ENCODE peak calls at places on chromosome 11, in eight cellular contexts. W is fibroblast of lung; X is IMR-90; J is CD4-positive, CD25-positive, alpha-beta regulatory T cell; V is small intestine; C is uterus; T is psoas muscle; A is neuronal stem cell. B is an unnamed sample. For H3K4me1 and H3K27me3, the result is how much of the 10 kb centered on the place peaks cover.

GRCh38 chr11:10622108-10622507 is 53.6 kb upstream of the LYVE1 start:
- DNase-seq in W (no peak), X (no peak), J (no peak), V (no peak), C (no peak), T (no peak), A (no peak), B (no peak)

GRCh38 chr11:113475160-113475761 is at the start of gene DRD2:
- DNase-seq in W (peak), X (no peak), J (no peak), V (no peak), C (no peak), T (no peak), A (peak), B (no peak)

GRCh38 chr11:21625982-21626381 is 566.9 kb upstream of the ANO5 start:
- DNase-seq in W (peak), X (no peak), J (no peak), V (no peak), C (no peak), T (no peak), A (no peak), B (no peak)

GRCh38 chr11:62487698-62488551 is 58.7 kb downstream of the AHNAK start:
- DNase-seq in W (no peak), X (no peak), J (no peak), V (no peak), C (no peak), T (no peak), A (no peak), B (no peak)

GRCh38 chr11:91263698-91264097 is 960.9 kb upstream of the FAT3 start:
- DNase-seq in W (no peak), X (no peak), J (no peak), V (no peak), C (no peak), T (no peak), A (no peak), B (no peak)

GRCh38 chr11:78469905-78470304 is 52.3 kb upstream of the GAB2 start:
- DNase-seq in W (no peak), X (no peak), J (no peak), V (no peak), C (no peak), T (no peak), A (no peak), B (no peak)

GRCh38 chr11:10809373-10810199 is 860 bp upstream of the EIF4G2 start:
- DNase-seq in W (peak), X (peak), J (peak), V (no peak), C (peak), T (peak), A (peak), B (peak)

GRCh38 chr11:113847111-113847510 is 28.3 kb downstream of the USP28 start:
- DNase-seq in W (no peak), X (no peak), J (no peak), V (no peak), C (no peak), T (no peak), A (no peak), B (no peak)

GRCh38 chr11:80980221-80980620 is 1539.4 kb upstream of the TENM4 start:
- DNase-seq in W (peak), X (no peak), J (no peak), V (no peak), C (no peak), T (no peak), A (no peak), B (no peak)

GRCh38 chr11:59679347-59679746 is 10.5 kb upstream of the PATL1 start:
- DNase-seq in W (no peak), X (no peak), J (no peak), V (no peak), C (no peak), T (no peak), A (no peak), B (no peak)

GRCh38 chr11:66339686-66340483 is 3.7 kb upstream of the RIN1 start:
- DNase-seq in W (no peak), X (no peak), J (no peak), V (no peak), C (no peak), T (no peak), A (no peak), B (no peak)

GRCh38 chr11:123404626-123405025 is 25.4 kb upstream of the GRAMD1B start:
- DNase-seq in W (no peak), X (no peak), J (no peak), V (no peak), C (no peak), T (no peak), A (no peak), B (no peak)

GRCh38 chr11:47233989-47234668 is 14.5 kb downstream of the ACP2 start:
- DNase-seq in W (peak), X (peak), J (peak), V (peak), C (no peak), T (no peak), A (no peak), B (no peak)

GRCh38 chr11:70303070-70303469 is 32.6 kb downstream of the PPFIA1 start:
- DNase-seq in W (peak), X (peak), J (no peak), V (no peak), C (peak), T (peak), A (no peak), B (no peak)

GRCh38 chr11:71334191-71334590 is 81.8 kb upstream of the SHANK2 start:
- DNase-seq in W (no peak), X (no peak), J (no peak), V (no peak), C (no peak), T (no peak), A (no peak), B (no peak)

GRCh38 chr11:100863080-100863581 is 176.0 kb downstream of the ARHGAP42 start:
- DNase-seq in W (peak), X (peak), J (no peak), V (peak), C (no peak), T (peak), A (peak), B (no peak)

DNA sequence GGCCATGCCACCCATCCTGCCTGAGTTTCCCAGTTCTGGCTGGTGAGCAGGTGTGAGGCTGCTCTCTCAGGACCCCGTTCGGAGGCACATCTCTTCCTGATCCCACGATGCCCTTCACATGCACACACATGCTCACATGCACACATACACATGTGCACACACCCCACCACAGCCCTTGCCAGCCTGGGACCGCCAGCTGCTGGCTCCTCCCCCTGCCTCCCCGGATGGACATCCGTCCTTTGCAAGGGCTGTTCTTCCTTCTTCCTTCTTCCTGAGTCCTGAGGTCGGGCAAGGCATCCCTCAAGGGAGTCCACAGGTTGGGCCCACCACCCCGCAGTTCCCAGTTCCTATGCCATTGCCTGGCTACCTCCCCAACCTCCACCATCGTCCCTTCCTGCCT is 10.5 kb upstream of the CDKN1C start:
- DNase-seq in W (no peak), X (no peak), J (no peak), V (no peak), C (no peak), T (no peak), A (no peak), B (no peak)
- H3K4me1 ChIP-seq in W (under half), X (under half), J (under half), V (under half), C (under half), T (under half), A (under half), B (under half)

DNA sequence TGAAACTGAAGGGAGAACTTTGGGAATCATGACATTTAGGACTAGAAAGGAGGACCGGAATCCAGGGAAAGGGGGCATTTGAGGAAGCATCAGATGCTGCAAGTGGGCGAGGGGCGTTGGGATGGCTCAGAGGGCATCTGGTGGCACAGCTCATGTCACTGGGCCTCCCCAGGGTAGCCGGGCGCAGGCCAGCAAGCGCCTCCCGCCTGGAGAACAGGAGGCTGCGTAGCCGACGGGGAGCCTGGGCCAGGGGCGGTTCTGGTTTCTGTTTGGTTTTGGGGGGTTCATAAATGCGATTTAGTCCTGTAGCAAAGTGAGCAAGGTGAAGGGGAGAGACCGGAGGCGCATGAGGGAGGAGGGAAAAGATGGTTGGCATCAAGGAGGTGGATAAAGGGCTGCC is 443 bp upstream of the ST14 start:
- DNase-seq in W (no peak), X (no peak), J (no peak), V (no peak), C (no peak), T (no peak), A (no peak), B (no peak)
- H3K27me3 ChIP-seq in W (under half), X (half or more), J (under half), V (under half), C (under half), T (under half), A (under half), B (under half)

DNA sequence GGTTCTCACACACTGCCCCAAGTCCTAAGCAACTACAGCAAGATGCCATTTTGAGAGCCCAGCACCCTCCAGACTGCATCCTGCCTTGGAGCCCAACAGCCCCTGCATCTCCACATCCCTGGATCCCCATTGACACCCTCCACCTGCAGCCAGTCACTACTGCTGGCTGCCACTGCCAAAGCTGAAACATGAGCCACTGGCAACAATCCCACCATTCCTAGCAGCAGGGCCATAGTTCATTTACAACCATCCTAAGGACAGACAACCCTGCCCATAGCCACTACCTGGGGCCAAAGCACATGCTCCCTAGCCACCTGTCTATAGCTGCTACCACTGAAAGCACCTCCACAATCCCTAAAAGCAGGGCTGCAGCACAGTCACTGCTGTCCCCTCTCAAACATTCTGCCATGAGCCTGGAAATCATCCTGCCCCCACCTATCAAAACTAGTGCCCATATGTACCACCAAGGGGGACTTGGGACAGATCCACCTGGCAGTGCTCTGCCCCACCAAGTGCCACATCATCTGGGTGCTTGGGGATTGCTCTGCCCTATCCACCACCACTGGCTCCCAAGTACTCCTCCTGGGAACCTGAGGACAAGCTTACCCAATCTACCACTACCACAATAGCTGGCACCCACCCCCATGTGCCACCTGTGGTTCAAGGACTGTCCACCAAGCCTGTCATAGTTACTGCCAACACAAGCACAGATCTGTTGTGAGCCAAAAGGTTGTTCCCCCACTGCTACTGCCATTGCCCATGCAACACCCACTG is 138.8 kb upstream of the SOX6 start:
- DNase-seq in W (no peak), X (no peak), J (no peak), V (no peak), C (no peak), T (no peak), A (no peak), B (no peak)
- H3K4me1 ChIP-seq in W (under half), X (under half), J (under half), V (under half), C (under half), T (under half), A (under half), B (under half)

GRCh38 chr11:134701564-134702165 is 289.6 kb upstream of the B3GAT1 start:
- DNase-seq in W (no peak), X (no peak), J (no peak), V (no peak), C (no peak), T (no peak), A (no peak), B (no peak)

GRCh38 chr11:134691474-134691873 is 279.4 kb upstream of the B3GAT1 start:
- DNase-seq in W (no peak), X (no peak), J (no peak), V (no peak), C (no peak), T (no peak), A (no peak), B (no peak)

GRCh38 chr11:134691985-134692384 is 279.9 kb upstream of the B3GAT1 start:
- DNase-seq in W (peak), X (peak), J (no peak), V (no peak), C (no peak), T (no peak), A (no peak), B (no peak)

GRCh38 chr11:134700101-134700640 is 288.1 kb upstream of the B3GAT1 start:
- DNase-seq in W (no peak), X (no peak), J (no peak), V (no peak), C (no peak), T (no peak), A (no peak), B (no peak)

DNA sequence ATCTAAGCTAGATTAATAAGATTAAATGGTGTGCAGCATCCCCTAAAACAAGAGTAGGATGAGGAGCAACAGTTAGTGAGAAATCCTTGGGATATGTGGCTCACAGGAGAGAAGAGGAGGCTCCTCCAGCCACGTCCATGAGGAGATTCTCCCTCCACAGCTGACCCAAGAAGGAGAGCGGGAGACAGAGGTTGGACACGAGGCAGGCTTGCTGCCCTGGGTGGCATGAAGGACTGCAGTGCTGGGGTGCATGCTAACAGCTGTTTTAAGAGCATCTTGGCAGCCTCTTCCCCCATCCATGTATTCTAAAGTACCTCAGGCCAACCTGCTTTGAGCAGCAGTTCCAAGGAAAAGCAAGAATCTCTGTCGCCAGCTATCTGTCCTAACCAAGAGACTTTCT is 284.4 kb upstream of the B3GAT1 start:
- DNase-seq in W (no peak), X (no peak), J (no peak), V (no peak), C (no peak), T (no peak), A (no peak), B (no peak)
- H3K27me3 ChIP-seq in W (under half), X (under half), J (under half), V (under half), C (under half), T (under half), A (under half), B (under half)

DNA sequence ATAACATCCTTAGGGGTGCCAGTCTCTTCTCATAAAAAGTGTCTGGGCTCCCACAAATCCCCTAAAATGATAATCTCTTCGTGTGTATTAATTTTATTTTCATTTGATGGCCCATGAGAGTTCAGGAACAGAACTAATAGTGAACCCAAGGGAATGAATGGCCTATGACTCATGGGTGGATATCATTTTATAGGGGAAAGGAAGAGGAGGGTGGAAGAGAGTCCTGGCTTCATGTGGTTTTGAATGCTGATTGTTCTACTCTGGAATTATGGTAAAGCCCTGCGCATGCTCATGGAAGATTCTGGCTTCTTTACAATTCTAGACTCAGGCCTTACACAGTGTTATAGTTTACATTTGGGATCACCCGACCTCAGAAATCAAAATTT is 35.3 kb downstream of the MAML2 start:
- DNase-seq in W (peak), X (peak), J (no peak), V (peak), C (no peak), T (no peak), A (no peak), B (no peak)
- H3K4me1 ChIP-seq in W (under half), X (under half), J (under half), V (under half), C (under half), T (under half), A (under half), B (under half)

GRCh38 chr11:73506038-73506437 is 91.9 kb downstream of the FAM168A start:
- DNase-seq in W (no peak), X (no peak), J (no peak), V (no peak), C (no peak), T (no peak), A (no peak), B (no peak)
- H3K27me3 ChIP-seq in W (under half), X (under half), J (under half), V (under half), C (under half), T (under half), A (under half), B (under half)

GRCh38 chr11:33835143-33835878 is 56.6 kb downstream of the LMO2 start:
- DNase-seq in W (peak), X (peak), J (peak), V (peak), C (peak), T (no peak), A (no peak), B (no peak)

GRCh38 chr11:33829430-33830141 is 55.3 kb upstream of the FBXO3 start:
- DNase-seq in W (peak), X (peak), J (peak), V (peak), C (peak), T (peak), A (peak), B (peak)

GRCh38 chr11:33830903-33831648 is 56.8 kb upstream of the FBXO3 start:
- DNase-seq in W (no peak), X (no peak), J (no peak), V (no peak), C (no peak), T (no peak), A (no peak), B (no peak)

GRCh38 chr11:33828604-33829429 is 54.5 kb upstream of the FBXO3 start:
- DNase-seq in W (no peak), X (no peak), J (no peak), V (no peak), C (no peak), T (no peak), A (peak), B (no peak)

GRCh38 chr11:33832676-33833075 is 58.4 kb upstream of the FBXO3 start:
- DNase-seq in W (no peak), X (no peak), J (no peak), V (no peak), C (no peak), T (no peak), A (no peak), B (no peak)
- H3K4me1 ChIP-seq in W (under half), X (under half), J (under half), V (under half), C (under half), T (under half), A (under half), B (under half)

DNA sequence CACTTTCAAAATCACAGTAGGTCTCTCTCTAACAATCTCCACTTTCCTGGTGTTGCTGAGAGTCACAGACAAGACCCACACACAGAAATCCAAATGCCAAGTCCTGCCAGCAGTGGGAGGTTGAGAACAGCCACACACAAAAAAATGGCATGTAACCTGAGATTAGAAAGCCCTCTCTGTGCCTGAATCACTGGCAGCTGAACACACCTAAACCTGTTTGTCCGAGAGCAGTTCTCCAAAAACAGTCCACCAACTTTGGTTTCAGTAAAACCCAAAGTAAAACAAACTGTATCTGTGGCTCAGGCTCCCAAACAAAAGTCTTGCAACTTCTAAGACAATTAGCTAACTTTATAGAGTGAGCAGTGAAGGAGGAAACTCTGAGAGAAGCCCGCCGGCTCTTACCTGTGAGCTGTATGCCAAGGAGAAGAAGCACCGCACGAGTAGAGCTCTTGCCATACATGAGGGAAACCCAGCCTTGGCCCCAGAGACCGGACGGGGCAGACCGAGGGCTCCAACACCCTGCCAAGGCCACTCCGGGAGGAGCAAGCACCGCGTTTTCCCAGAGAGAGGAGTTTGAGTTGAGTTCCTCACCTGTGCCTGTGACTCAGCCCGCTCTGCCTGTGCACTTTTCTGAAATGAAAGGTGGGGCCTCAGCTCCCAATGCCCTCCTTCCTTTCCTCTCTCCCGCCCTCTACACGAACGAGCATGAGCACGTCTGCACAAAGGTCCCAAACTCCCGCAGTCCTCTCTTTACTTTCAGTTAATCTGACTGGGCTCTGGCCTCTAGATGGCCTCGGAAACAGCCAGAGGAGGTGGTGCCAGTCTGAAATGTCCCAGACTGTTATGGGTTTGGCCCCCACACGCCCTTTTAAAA is at the start of gene MPZL2:
- DNase-seq in W (no peak), X (no peak), J (peak), V (peak), C (peak), T (peak), A (peak), B (no peak)
- H3K27me3 ChIP-seq in W (under half), X (under half), J (under half), V (under half), C (under half), T (under half), A (under half), B (under half)

DNA sequence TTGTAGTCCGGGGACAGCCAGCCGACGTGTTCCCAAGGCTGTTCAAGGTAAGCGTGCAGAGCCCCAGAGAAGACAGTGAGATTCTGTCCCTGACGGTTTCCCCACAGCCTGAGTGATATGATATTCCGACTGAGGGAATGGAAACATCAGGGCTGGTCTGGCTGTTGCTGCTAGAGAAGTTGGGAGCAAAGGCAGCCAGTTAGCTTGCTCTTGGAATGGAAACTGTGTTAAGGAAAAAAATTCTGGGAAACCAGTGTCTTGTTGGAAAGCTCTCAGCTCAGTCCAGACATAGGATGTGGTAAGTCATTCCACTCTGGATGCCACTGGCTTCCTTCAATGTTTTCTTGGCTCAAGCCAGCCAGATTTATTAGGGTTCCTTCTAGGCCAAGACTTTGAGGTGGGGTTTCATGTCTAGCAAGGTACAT is 8.8 kb downstream of the CRY2 start:
- DNase-seq in W (peak), X (peak), J (no peak), V (no peak), C (no peak), T (no peak), A (no peak), B (no peak)
- H3K4me1 ChIP-seq in W (under half), X (under half), J (under half), V (under half), C (half or more), T (half or more), A (under half), B (under half)

GRCh38 chr11:124841765-124842700 is 23.2 kb upstream of the ROBO3 start:
- DNase-seq in W (no peak), X (no peak), J (no peak), V (no peak), C (no peak), T (no peak), A (no peak), B (no peak)
- H3K27me3 ChIP-seq in W (half or more), X (half or more), J (under half), V (half or more), C (under half), T (under half), A (half or more), B (under half)

B was measured in CD8-positive, alpha-beta T cell.